ENCODE peak calls at places on chromosomes 5 and 9, in five cellular contexts. One of them, this sample, is unnamed.

GRCh38 chr9:112754578-112754977 is 4.0 kb downstream of the SNX30 start:
- DNase-seq in HepG2: no peak
- DNase-seq in GM12878: no peak
- DNase-seq in endothelial cell of umbilical vein: no peak
- DNase-seq in HCT116: peak; percentile 49
- DNase-seq in this sample: no peak

GRCh38 chr5:102856374-102856748 is 101.3 kb downstream of the PAM start:
- DNase-seq in HepG2: no peak
- DNase-seq in GM12878: no peak
- DNase-seq in endothelial cell of umbilical vein: peak; percentile 36
- DNase-seq in HCT116: no peak
- DNase-seq in this sample: no peak

GRCh38 chr5:107668933-107669542 is 1.7 kb downstream of the EFNA5 start:
- DNase-seq in HepG2: no peak
- DNase-seq in GM12878: no peak
- DNase-seq in endothelial cell of umbilical vein: peak; percentile 48
- DNase-seq in HCT116: no peak
- DNase-seq in this sample: no peak

GRCh38 chr5:149969181-149969950 is 8.8 kb downstream of the SLC26A2 start:
- DNase-seq in HepG2: no peak
- DNase-seq in GM12878: no peak
- DNase-seq in endothelial cell of umbilical vein: no peak
- DNase-seq in HCT116: no peak
- DNase-seq in this sample: no peak

GRCh38 chr9:88663766-88664419 is 128.9 kb downstream of the NXNL2 start:
- DNase-seq in HepG2: no peak
- DNase-seq in GM12878: no peak
- DNase-seq in endothelial cell of umbilical vein: no peak
- DNase-seq in HCT116: no peak
- DNase-seq in this sample: no peak

GRCh38 chr5:68074048-68074632 is 141.4 kb upstream of the PIK3R1 start:
- DNase-seq in HepG2: no peak
- DNase-seq in GM12878: no peak
- DNase-seq in endothelial cell of umbilical vein: no peak
- DNase-seq in HCT116: no peak
- DNase-seq in this sample: no peak

GRCh38 chr9:134192951-134193731 is 28.8 kb upstream of the RNU6ATAC start:
- DNase-seq in HepG2: no peak
- DNase-seq in GM12878: no peak
- DNase-seq in endothelial cell of umbilical vein: no peak
- DNase-seq in HCT116: no peak
- DNase-seq in this sample: no peak

GRCh38 chr5:163172540-163173337 is 264.7 kb upstream of the CCNG1 start:
- DNase-seq in HepG2: no peak
- DNase-seq in GM12878: no peak
- DNase-seq in endothelial cell of umbilical vein: no peak
- DNase-seq in HCT116: no peak
- DNase-seq in this sample: no peak

GRCh38 chr5:177071671-177072385 is 14.9 kb upstream of the FGFR4 start:
- DNase-seq in HepG2: peak; percentile 86
- DNase-seq in GM12878: peak; percentile 56
- DNase-seq in endothelial cell of umbilical vein: peak; percentile 86
- DNase-seq in HCT116: peak; percentile 69
- DNase-seq in this sample: peak; percentile 70

GRCh38 chr9:110575952-110576351 is 3.6 kb downstream of the SVEP1 start:
- DNase-seq in HepG2: no peak
- DNase-seq in GM12878: no peak
- DNase-seq in endothelial cell of umbilical vein: peak; percentile 9
- DNase-seq in HCT116: no peak
- DNase-seq in this sample: no peak

GRCh38 chr9:135662758-135663450 is at the start of gene LCN9:
- DNase-seq in HepG2: no peak
- DNase-seq in GM12878: no peak
- DNase-seq in endothelial cell of umbilical vein: no peak
- DNase-seq in HCT116: no peak
- DNase-seq in this sample: no peak

GRCh38 chr5:104998572-104998971 is 1436.0 kb upstream of the NUDT12 start:
- DNase-seq in HepG2: no peak
- DNase-seq in GM12878: no peak
- DNase-seq in endothelial cell of umbilical vein: no peak
- DNase-seq in HCT116: no peak
- DNase-seq in this sample: no peak

GRCh38 chr5:137268646-137269045 is 230.5 kb downstream of the SPOCK1 start:
- DNase-seq in HepG2: no peak
- DNase-seq in GM12878: no peak
- DNase-seq in endothelial cell of umbilical vein: no peak
- DNase-seq in HCT116: no peak
- DNase-seq in this sample: no peak

GRCh38 chr9:4530375-4530774 is 40.1 kb downstream of the SLC1A1 start:
- DNase-seq in HepG2: no peak
- DNase-seq in GM12878: peak; percentile 57
- DNase-seq in endothelial cell of umbilical vein: peak; percentile 80
- DNase-seq in HCT116: peak; percentile 23
- DNase-seq in this sample: no peak

GRCh38 chr5:3564136-3564535 is 31.5 kb upstream of the IRX1 start:
- DNase-seq in HepG2: no peak
- DNase-seq in GM12878: no peak
- DNase-seq in endothelial cell of umbilical vein: no peak
- DNase-seq in HCT116: no peak
- DNase-seq in this sample: no peak

GRCh38 chr5:57207007-57207653 is 33.3 kb downstream of the GPBP1 start:
- DNase-seq in HepG2: no peak
- DNase-seq in GM12878: no peak
- DNase-seq in endothelial cell of umbilical vein: no peak
- DNase-seq in HCT116: no peak
- DNase-seq in this sample: no peak

GRCh38 chr5:57211039-57211438 is 37.2 kb downstream of the GPBP1 start:
- DNase-seq in HepG2: no peak
- DNase-seq in GM12878: no peak
- DNase-seq in endothelial cell of umbilical vein: no peak
- DNase-seq in HCT116: no peak
- DNase-seq in this sample: no peak

GRCh38 chr5:57209316-57210040 is 35.6 kb downstream of the GPBP1 start:
- DNase-seq in HepG2: no peak
- DNase-seq in GM12878: no peak
- DNase-seq in endothelial cell of umbilical vein: no peak
- DNase-seq in HCT116: peak; percentile 38
- DNase-seq in this sample: no peak

GRCh38 chr5:57210633-57211032 is 36.8 kb downstream of the GPBP1 start:
- DNase-seq in HepG2: no peak
- DNase-seq in GM12878: no peak
- DNase-seq in endothelial cell of umbilical vein: no peak
- DNase-seq in HCT116: no peak
- DNase-seq in this sample: no peak

DNA sequence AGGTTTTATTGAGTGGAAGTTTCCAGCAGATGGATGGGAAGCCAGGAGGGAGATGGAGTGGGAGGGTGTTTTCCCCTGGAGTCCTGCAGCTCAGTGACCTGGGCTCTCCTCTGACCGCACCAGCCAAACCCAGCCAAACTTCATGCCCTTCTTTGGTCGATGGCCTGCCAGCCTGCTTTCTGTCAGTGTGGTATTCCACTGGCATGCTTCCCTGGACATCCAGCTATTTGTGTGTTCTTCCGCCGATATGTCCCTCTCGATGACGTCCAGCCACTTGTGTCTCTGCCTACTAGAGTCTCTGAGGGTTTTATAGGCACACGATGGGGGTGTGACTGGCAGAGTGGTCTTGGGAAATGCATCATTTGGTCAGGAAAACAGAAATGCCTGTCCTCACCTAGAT is 33.8 kb downstream of the GPBP1 start:
- DNase-seq in HepG2: no peak
- DNase-seq in GM12878: no peak
- DNase-seq in endothelial cell of umbilical vein: no peak
- DNase-seq in HCT116: no peak
- DNase-seq in this sample: no peak
- TF ChIP-seq POLR2AphosphoS5 in HepG2: no peak
- TF ChIP-seq POLR2AphosphoS5 in GM12878: no peak
- TF ChIP-seq POLR2AphosphoS5 in endothelial cell of umbilical vein: no peak
- TF ChIP-seq POLR2AphosphoS5 in HCT116: no peak
- TF ChIP-seq POLR2AphosphoS5 in this sample: no peak

GRCh38 chr9:129697111-129697955 is 31.9 kb downstream of the PRRX2 start:
- DNase-seq in HepG2: no peak
- DNase-seq in GM12878: no peak
- DNase-seq in endothelial cell of umbilical vein: no peak
- DNase-seq in HCT116: no peak
- DNase-seq in this sample: peak; percentile 72
- H3K9ac ChIP-seq in HepG2: no peak overlapping the region
- H3K9ac ChIP-seq in GM12878: no peak overlapping the region
- H3K9ac ChIP-seq in endothelial cell of umbilical vein: peak overlapping the region; percentile 82
- H3K9ac ChIP-seq in HCT116: peak overlapping the region; percentile 83
- H3K9ac ChIP-seq in this sample: peak overlapping the region; percentile 91

GRCh38 chr9:9483175-9483574 is 1129.6 kb downstream of the PTPRD start:
- DNase-seq in HepG2: no peak
- DNase-seq in GM12878: no peak
- DNase-seq in endothelial cell of umbilical vein: no peak
- DNase-seq in HCT116: no peak
- DNase-seq in this sample: no peak
- TF ChIP-seq POLR2AphosphoS5 in HepG2: no peak
- TF ChIP-seq POLR2AphosphoS5 in GM12878: no peak
- TF ChIP-seq POLR2AphosphoS5 in endothelial cell of umbilical vein: no peak
- TF ChIP-seq POLR2AphosphoS5 in HCT116: no peak
- TF ChIP-seq POLR2AphosphoS5 in this sample: no peak

GRCh38 chr9:129569506-129570449 is 51.1 kb downstream of the C9orf50 start:
- DNase-seq in HepG2: peak; percentile 56
- DNase-seq in GM12878: no peak
- DNase-seq in endothelial cell of umbilical vein: peak; percentile 30
- DNase-seq in HCT116: peak; percentile 81
- DNase-seq in this sample: no peak

GRCh38 chr9:129567329-129567728 is 53.6 kb downstream of the C9orf50 start:
- DNase-seq in HepG2: no peak
- DNase-seq in GM12878: no peak
- DNase-seq in endothelial cell of umbilical vein: no peak
- DNase-seq in HCT116: no peak
- DNase-seq in this sample: no peak

GRCh38 chr9:129570450-129571297 is 50.2 kb downstream of the C9orf50 start:
- DNase-seq in HepG2: peak; percentile 75
- DNase-seq in GM12878: no peak
- DNase-seq in endothelial cell of umbilical vein: no peak
- DNase-seq in HCT116: peak; percentile 70
- DNase-seq in this sample: no peak

GRCh38 chr9:129567842-129568559 is 52.9 kb downstream of the C9orf50 start:
- DNase-seq in HepG2: peak; percentile 75
- DNase-seq in GM12878: no peak
- DNase-seq in endothelial cell of umbilical vein: peak; percentile 30
- DNase-seq in HCT116: peak; percentile 73
- DNase-seq in this sample: no peak

GRCh38 chr9:129568560-129569505 is 52.1 kb downstream of the C9orf50 start:
- DNase-seq in HepG2: peak; percentile 73
- DNase-seq in GM12878: no peak
- DNase-seq in endothelial cell of umbilical vein: no peak
- DNase-seq in HCT116: no peak
- DNase-seq in this sample: no peak
- H3K9ac ChIP-seq in HepG2: peak overlapping the region; percentile 84
- H3K9ac ChIP-seq in GM12878: no peak overlapping the region
- H3K9ac ChIP-seq in endothelial cell of umbilical vein: peak overlapping the region; percentile 17
- H3K9ac ChIP-seq in HCT116: peak overlapping the region; percentile 89
- H3K9ac ChIP-seq in this sample: peak overlapping the region; percentile 66

This sample was measured in SK-N-MC.